ENCODE peak calls at places on chromosomes 6 and 20, in ten cellular contexts. D is omental fat pad; F is NCI-H1417; I is fibroblast of the conjunctiva; E is AG04449; H is astrocyte of the spinal cord; C is astrocyte of the cerebellum; Y is activated T-helper 1 cell treated with anti-CD3 and anti-CD28 coated beads, Interleukin-12 subunit alpha, Interleukin-12 subunit beta, Interleukin-2, Interleukin-4 antibody, amounts not matched to agents 30 ng/mL and 10 ng/mL and 1 ng/mL, durations not matched to agents 14 hours and 24 hours and 36 hours; N is ecto neural progenitor cell; W is CD4-positive, alpha-beta T cell. Q is an unnamed sample.

GRCh38 chr6:35028781-35029180 is 112.4 kb downstream of the TCP11 start:
- DNase-seq in D (no peak), F (no peak), I (no peak), E (no peak), H (no peak), C (no peak), Y (no peak), N (no peak), W (no peak), Q (no peak)

GRCh38 chr6:83974409-83975050 is 59.0 kb upstream of the MRAP2 start:
- DNase-seq in D (no peak), F (no peak), I (no peak), E (no peak), H (no peak), C (no peak), Y (no peak), N (no peak), W (no peak), Q (peak; percentile 47)

GRCh38 chr20:63071541-63072181 is 64.9 kb upstream of the BHLHE23 start:
- DNase-seq in D (no peak), F (peak; percentile 85), I (no peak), E (peak; percentile 7), H (peak; percentile 16), C (no peak), Y (no peak), N (peak; percentile 72), W (no peak), Q (no peak)

GRCh38 chr6:50093938-50094272 is 44.2 kb upstream of the DEFB112 start:
- DNase-seq in D (no peak), F (no peak), I (no peak), E (no peak), H (no peak), C (no peak), Y (no peak), N (no peak), W (no peak), Q (no peak)

GRCh38 chr20:951384-952169 is 35.4 kb upstream of the ANGPT4 start:
- DNase-seq in D (no peak), F (no peak), I (no peak), E (no peak), H (no peak), C (no peak), Y (no peak), N (no peak), W (no peak), Q (no peak)

GRCh38 chr6:54002118-54002517 is 109.1 kb upstream of the MLIP start:
- DNase-seq in D (no peak), F (no peak), I (no peak), E (no peak), H (no peak), C (no peak), Y (no peak), N (no peak), W (no peak), Q (no peak)

GRCh38 chr6:56278186-56278585 is 30.8 kb upstream of the COL21A1 start:
- DNase-seq in D (no peak), F (no peak), I (no peak), E (no peak), H (peak; percentile 23), C (peak; percentile 38), Y (no peak), N (no peak), W (no peak), Q (no peak)

GRCh38 chr6:7901056-7901455 is 9.5 kb downstream of the TXNDC5 start:
- DNase-seq in D (no peak), F (no peak), I (no peak), E (no peak), H (no peak), C (no peak), Y (no peak), N (no peak), W (no peak), Q (no peak)

GRCh38 chr6:73879894-73880293 is 183.9 kb downstream of the CD109 start:
- DNase-seq in D (no peak), F (no peak), I (no peak), E (no peak), H (no peak), C (no peak), Y (no peak), N (no peak), W (no peak), Q (no peak)

GRCh38 chr6:37988696-37989095 is 169.2 kb downstream of the ZFAND3 start:
- DNase-seq in D (no peak), F (no peak), I (no peak), E (no peak), H (peak; percentile 9), C (no peak), Y (no peak), N (no peak), W (no peak), Q (no peak)